ENCODE peak calls at places on chromosome 21, in five cellular contexts. V is activated CD4-positive, alpha-beta T cell treated with anti-CD3 and anti-CD28 coated beads, Interleukin-2, amount 50 U/mL, for 4 hours; N is NCI-H345; J is C1 segment of cervical spinal cord; L is iris pigment epithelial cell. S is an unnamed sample.

GRCh38 chr21:45087022-45087823 is 12.8 kb downstream of the ADARB1 start:
- DNase-seq in V (no peak), N (no peak), J (no peak), L (no peak), S (no peak)

GRCh38 chr21:31616216-31616615 is 43.3 kb upstream of the SOD1 start:
- DNase-seq in V (no peak), N (no peak), J (no peak), L (no peak), S (no peak)

GRCh38 chr21:34962586-34963222 is 86.4 kb downstream of the RUNX1 start:
- DNase-seq in V (no peak), N (no peak), J (no peak), L (no peak), S (no peak)

GRCh38 chr21:31255846-31256395 is 88.1 kb downstream of the TIAM1 start:
- DNase-seq in V (no peak), N (peak; percentile 40), J (no peak), L (no peak), S (no peak)

GRCh38 chr21:46055863-46056281 is 42.0 kb upstream of the COL6A2 start:
- DNase-seq in V (no peak), N (no peak), J (no peak), L (no peak), S (no peak)

GRCh38 chr21:45873866-45874265 is 107.7 kb upstream of the COL6A1 start:
- DNase-seq in V (no peak), N (no peak), J (no peak), L (no peak), S (no peak)

GRCh38 chr21:37071561-37072238 is 1.2 kb downstream of the PIGP start:
- DNase-seq in V (no peak), N (peak; percentile 34), J (peak; percentile 28), L (peak; percentile 81), S (peak; percentile 44)

GRCh38 chr21:32570456-32570855 is 14.9 kb downstream of the TCP10L start:
- DNase-seq in V (no peak), N (no peak), J (no peak), L (no peak), S (no peak)

GRCh38 chr21:36509966-36510742 is 30.2 kb upstream of the CLDN14 start:
- DNase-seq in V (no peak), N (no peak), J (no peak), L (no peak), S (no peak)

GRCh38 chr21:45911806-45912325 is 69.7 kb upstream of the COL6A1 start:
- DNase-seq in V (no peak), N (no peak), J (no peak), L (no peak), S (no peak)

GRCh38 chr21:27581168-27581567 is 614.3 kb upstream of the ADAMTS5 start:
- DNase-seq in V (no peak), N (no peak), J (no peak), L (peak; percentile 55), S (no peak)

GRCh38 chr21:17931080-17931479 is 111.9 kb upstream of the C21orf91 start:
- DNase-seq in V (no peak), N (no peak), J (no peak), L (no peak), S (no peak)

GRCh38 chr21:25191141-25191540 is 416.1 kb downstream of the MRPL39 start:
- DNase-seq in V (no peak), N (no peak), J (no peak), L (no peak), S (no peak)

GRCh38 chr21:42983869-42984268 is 9.5 kb downstream of the PKNOX1 start:
- DNase-seq in V (no peak), N (no peak), J (no peak), L (no peak), S (no peak)

GRCh38 chr21:26115346-26115745 is 55.2 kb downstream of the APP start:
- DNase-seq in V (no peak), N (peak; percentile 92), J (no peak), L (no peak), S (no peak)

GRCh38 chr21:46326110-46326703 is 2.3 kb downstream of the PCNT start:
- DNase-seq in V (no peak), N (no peak), J (no peak), L (no peak), S (no peak)

GRCh38 chr21:38350681-38351080 is 93.9 kb downstream of the KCNJ15 start:
- DNase-seq in V (no peak), N (no peak), J (no peak), L (no peak), S (no peak)

GRCh38 chr21:45318556-45319341 is 31.1 kb upstream of the POFUT2 start:
- DNase-seq in V (no peak), N (no peak), J (no peak), L (peak; percentile 54), S (peak; percentile 58)

GRCh38 chr21:44846485-44847260 is 26.8 kb downstream of the PTTG1IP start:
- DNase-seq in V (peak; percentile 34), N (no peak), J (peak; percentile 13), L (peak; percentile 57), S (no peak)

GRCh38 chr21:21236981-21237380 is 238.8 kb downstream of the NCAM2 start:
- DNase-seq in V (no peak), N (no peak), J (no peak), L (no peak), S (no peak)

GRCh38 chr21:30146558-30147282 is 19.9 kb downstream of the CLDN17 start:
- DNase-seq in V (no peak), N (no peak), J (no peak), L (no peak), S (no peak)

GRCh38 chr21:38955495-38955894 is 149.8 kb downstream of the ETS2 start:
- DNase-seq in V (no peak), N (peak; percentile 49), J (no peak), L (peak; percentile 63), S (no peak)

GRCh38 chr21:40680311-40680710 is 166.6 kb downstream of the DSCAM start:
- DNase-seq in V (no peak), N (peak; percentile 82), J (no peak), L (no peak), S (no peak)

GRCh38 chr21:35204125-35204524 is 155.0 kb upstream of the RUNX1 start:
- DNase-seq in V (no peak), N (no peak), J (no peak), L (peak; percentile 64), S (no peak)

GRCh38 chr21:44262338-44263048 is 796 bp upstream of the DNMT3L start:
- DNase-seq in V (no peak), N (no peak), J (no peak), L (no peak), S (no peak)

GRCh38 chr21:33208534-33208933 is 21.2 kb upstream of the IFNAR2 start:
- DNase-seq in V (no peak), N (no peak), J (no peak), L (no peak), S (no peak)

GRCh38 chr21:31866077-31866511 is 6.7 kb upstream of the HUNK start:
- DNase-seq in V (peak; percentile 54), N (peak; percentile 97), J (peak; percentile 55), L (peak; percentile 54), S (peak; percentile 52)

GRCh38 chr21:41186763-41187536 is 19.0 kb downstream of the BACE2 start:
- DNase-seq in V (no peak), N (peak; percentile 75), J (no peak), L (no peak), S (no peak)

GRCh38 chr21:40016234-40016633 is 149.0 kb downstream of the PCP4 start:
- DNase-seq in V (no peak), N (no peak), J (no peak), L (no peak), S (no peak)

GRCh38 chr21:40827509-40827908 is 19.4 kb downstream of the DSCAM start:
- DNase-seq in V (no peak), N (no peak), J (no peak), L (no peak), S (no peak)

GRCh38 chr21:15332572-15332971 is 267.8 kb upstream of the NRIP1 start:
- DNase-seq in V (no peak), N (no peak), J (no peak), L (peak; percentile 26), S (no peak)